ENCODE peak calls at places on chromosome 5, in six cellular contexts. E is AG09309; M is progenitor cell of endocrine pancreas; D is stimulated activated CD8-positive, alpha-beta memory T cell treated with anti-CD3 and anti-CD28 coated beads, Interleukin-7, amount 100 ng/mL, for 4 hours; F is cerebellum; U is NCI-H226. S is an unnamed sample.

GRCh38 chr5:126694403-126694802 is 82.5 kb upstream of the LMNB1 start:
- DNase-seq in E (peak), M (no peak), D (no peak), F (no peak), U (no peak), S (no peak)

GRCh38 chr5:14574891-14575496 is 6.6 kb upstream of the OTULINL start:
- DNase-seq in E (no peak), M (no peak), D (no peak), F (no peak), U (no peak), S (no peak)

GRCh38 chr5:95670568-95670967 is 12.2 kb downstream of the SPATA9 start:
- DNase-seq in E (no peak), M (no peak), D (no peak), F (no peak), U (no peak), S (no peak)

GRCh38 chr5:73692166-73692640 is 66.2 kb downstream of the ARHGEF28 start:
- DNase-seq in E (peak), M (no peak), D (no peak), F (no peak), U (peak), S (no peak)

GRCh38 chr5:150523472-150524350 is 15.8 kb downstream of the NDST1 start:
- DNase-seq in E (peak), M (no peak), D (no peak), F (peak), U (peak), S (no peak)

GRCh38 chr5:139745121-139745799 is 50.3 kb upstream of the PSD2 start:
- DNase-seq in E (peak), M (no peak), D (peak), F (no peak), U (peak), S (no peak)

GRCh38 chr5:177982072-177982727 is 13.8 kb downstream of the PROP1 start:
- DNase-seq in E (no peak), M (no peak), D (no peak), F (no peak), U (no peak), S (no peak)

GRCh38 chr5:173761182-173761521 is 127.0 kb upstream of the CPEB4 start:
- DNase-seq in E (no peak), M (no peak), D (no peak), F (no peak), U (no peak), S (no peak)

GRCh38 chr5:180313677-180314076 is 21.8 kb upstream of the MAPK9 start:
- DNase-seq in E (no peak), M (no peak), D (no peak), F (no peak), U (no peak), S (no peak)

GRCh38 chr5:79547982-79548381 is 34.0 kb upstream of the HOMER1 start:
- DNase-seq in E (no peak), M (no peak), D (no peak), F (no peak), U (no peak), S (no peak)

GRCh38 chr5:6435356-6435755 is 13.3 kb upstream of the UBE2QL1 start:
- DNase-seq in E (no peak), M (peak), D (no peak), F (no peak), U (no peak), S (no peak)

GRCh38 chr5:13250450-13251291 is 693.8 kb downstream of the DNAH5 start:
- DNase-seq in E (no peak), M (no peak), D (no peak), F (no peak), U (no peak), S (no peak)